ENCODE peak calls at places on chromosomes 1 and 21, in nine cellular contexts. H is fibroblast of mammary gland; J is esophagus squamous epithelium; B is ovary; A is activated CD8-positive, alpha-beta memory T cell treated with anti-CD3 and anti-CD28 coated beads for 4 hours; K is right cardiac atrium; E is NCI-H2081; R is HEK293T; Y is activated CD4-positive, alpha-beta T cell treated with anti-CD3 and anti-CD28 coated beads for 36 hours. F is an unnamed sample.

GRCh38 chr1:9174243-9174642 is 45.3 kb upstream of the GPR157 start:
- DNase-seq in H (no peak), J (no peak), B (no peak), A (no peak), K (no peak), E (no peak), R (no peak), Y (no peak), F (no peak)

GRCh38 chr1:236524142-236524891 is 535 bp downstream of the LGALS8 start:
- DNase-seq in H (peak; percentile 96), J (no peak), B (peak; percentile 35), A (peak; percentile 28), K (peak; percentile 61), E (peak; percentile 80), R (no peak), Y (peak; percentile 72), F (peak; percentile 75)

GRCh38 chr1:183609313-183609712 is 19.1 kb upstream of the NCF2 start:
- DNase-seq in H (peak; percentile 84), J (no peak), B (peak; percentile 69), A (no peak), K (peak; percentile 87), E (no peak), R (no peak), Y (peak; percentile 34), F (peak; percentile 68)

GRCh38 chr1:158045639-158046038 is 52.2 kb downstream of the KIRREL1 start:
- DNase-seq in H (peak; percentile 40), J (no peak), B (no peak), A (no peak), K (no peak), E (no peak), R (no peak), Y (no peak), F (peak; percentile 85)

GRCh38 chr1:198444792-198445191 is 95.7 kb downstream of the ATP6V1G3 start:
- DNase-seq in H (peak; percentile 49), J (no peak), B (no peak), A (no peak), K (no peak), E (no peak), R (no peak), Y (no peak), F (no peak)

GRCh38 chr1:223087231-223087990 is 55.6 kb downstream of the TLR5 start:
- DNase-seq in H (no peak), J (no peak), B (no peak), A (no peak), K (no peak), E (no peak), R (no peak), Y (no peak), F (no peak)

GRCh38 chr1:39098569-39099250 is 72.6 kb downstream of the NDUFS5 start:
- DNase-seq in H (peak; percentile 94), J (no peak), B (peak; percentile 80), A (peak; percentile 23), K (peak; percentile 75), E (peak; percentile 90), R (peak; percentile 82), Y (peak; percentile 77), F (peak; percentile 88)

GRCh38 chr1:89068291-89068690 is 3.3 kb upstream of the GBP1 start:
- DNase-seq in H (peak; percentile 79), J (no peak), B (no peak), A (no peak), K (no peak), E (no peak), R (no peak), Y (no peak), F (no peak)

GRCh38 chr1:97378596-97378995 is 542.2 kb downstream of the DPYD start:
- DNase-seq in H (no peak), J (no peak), B (no peak), A (no peak), K (no peak), E (no peak), R (no peak), Y (no peak), F (no peak)

GRCh38 chr1:226432586-226433360 is 24.9 kb upstream of the PARP1 start:
- DNase-seq in H (no peak), J (no peak), B (no peak), A (no peak), K (no peak), E (no peak), R (no peak), Y (no peak), F (no peak)

GRCh38 chr1:156511656-156512055 is 11.1 kb upstream of the MEF2D start:
- DNase-seq in H (peak; percentile 95), J (no peak), B (no peak), A (no peak), K (no peak), E (no peak), R (no peak), Y (peak; percentile 72), F (no peak)

GRCh38 chr1:164771001-164771550 is 212.1 kb downstream of the PBX1 start:
- DNase-seq in H (no peak), J (no peak), B (no peak), A (no peak), K (no peak), E (no peak), R (no peak), Y (no peak), F (no peak)

GRCh38 chr21:36851121-36851520 is 115.3 kb downstream of the HLCS start:
- DNase-seq in H (no peak), J (no peak), B (no peak), A (no peak), K (no peak), E (no peak), R (no peak), Y (no peak), F (no peak)

GRCh38 chr1:226568077-226568831 is 19.7 kb downstream of the STUM start:
- DNase-seq in H (peak; percentile 15), J (no peak), B (no peak), A (no peak), K (peak; percentile 68), E (no peak), R (peak; percentile 65), Y (peak; percentile 12), F (no peak)

GRCh38 chr1:78348526-78349284 is 142.1 kb upstream of the PTGFR start:
- DNase-seq in H (no peak), J (no peak), B (no peak), A (no peak), K (no peak), E (no peak), R (no peak), Y (no peak), F (no peak)

GRCh38 chr21:14557413-14557812 is 11.3 kb upstream of the SAMSN1 start:
- DNase-seq in H (no peak), J (no peak), B (no peak), A (no peak), K (no peak), E (no peak), R (no peak), Y (no peak), F (no peak)

GRCh38 chr1:26862781-26863676 is at the start of gene SFN:
- DNase-seq in H (no peak), J (no peak), B (no peak), A (no peak), K (peak; percentile 65), E (peak; percentile 84), R (peak; percentile 56), Y (peak; percentile 83), F (peak; percentile 13)

GRCh38 chr1:3094863-3095780 is 26.1 kb downstream of the PRDM16 start:
- DNase-seq in H (no peak), J (no peak), B (no peak), A (no peak), K (no peak), E (no peak), R (no peak), Y (no peak), F (no peak)

GRCh38 chr1:228804640-228805413 is 69.5 kb downstream of the RHOU start:
- DNase-seq in H (no peak), J (no peak), B (no peak), A (no peak), K (no peak), E (no peak), R (no peak), Y (peak; percentile 72), F (no peak)

GRCh38 chr1:177585492-177586220 is 384.2 kb downstream of the SEC16B start:
- DNase-seq in H (peak; percentile 19), J (no peak), B (no peak), A (no peak), K (no peak), E (no peak), R (no peak), Y (no peak), F (no peak)

GRCh38 chr1:27669876-27670275 is 2.1 kb downstream of the IFI6 start:
- DNase-seq in H (no peak), J (no peak), B (no peak), A (no peak), K (no peak), E (no peak), R (no peak), Y (no peak), F (no peak)

GRCh38 chr1:103108525-103109150 is 316 bp upstream of the COL11A1 start:
- DNase-seq in H (no peak), J (no peak), B (peak; percentile 13), A (no peak), K (peak; percentile 46), E (no peak), R (no peak), Y (no peak), F (no peak)

GRCh38 chr21:32653326-32653901 is 41.2 kb upstream of the CFAP298 start:
- DNase-seq in H (peak; percentile 26), J (no peak), B (no peak), A (no peak), K (no peak), E (no peak), R (peak; percentile 62), Y (peak; percentile 51), F (peak; percentile 37)

GRCh38 chr1:17494114-17494729 is 45.3 kb upstream of the ARHGEF10L start:
- DNase-seq in H (peak; percentile 67), J (no peak), B (peak; percentile 62), A (peak; percentile 8), K (peak; percentile 84), E (peak; percentile 42), R (peak; percentile 86), Y (peak; percentile 84), F (peak; percentile 79)

GRCh38 chr1:14113841-14114567 is 414.0 kb downstream of the PRDM2 start:
- DNase-seq in H (peak; percentile 63), J (no peak), B (no peak), A (no peak), K (peak; percentile 65), E (peak; percentile 12), R (peak; percentile 48), Y (peak; percentile 21), F (peak; percentile 88)

GRCh38 chr21:33383056-33383888 is 19.9 kb upstream of the IFNGR2 start:
- DNase-seq in H (peak; percentile 93), J (peak; percentile 48), B (peak; percentile 78), A (peak; percentile 44), K (peak; percentile 81), E (no peak), R (no peak), Y (peak; percentile 87), F (peak; percentile 37)

GRCh38 chr1:46687095-46687659 is 15.5 kb downstream of the TEX38 start:
- DNase-seq in H (peak; percentile 49), J (no peak), B (peak; percentile 60), A (no peak), K (peak; percentile 90), E (peak; percentile 60), R (no peak), Y (no peak), F (no peak)

GRCh38 chr1:153271711-153272110 is 12.2 kb downstream of the LORICRIN start:
- DNase-seq in H (no peak), J (no peak), B (no peak), A (no peak), K (no peak), E (no peak), R (no peak), Y (no peak), F (no peak)

GRCh38 chr1:155196103-155196892 is 11.4 kb downstream of the THBS3 start:
- DNase-seq in H (no peak), J (no peak), B (no peak), A (no peak), K (peak; percentile 61), E (no peak), R (no peak), Y (no peak), F (no peak)

GRCh38 chr1:1609822-1610485 is 5.3 kb upstream of the MIB2 start:
- DNase-seq in H (no peak), J (no peak), B (no peak), A (no peak), K (no peak), E (no peak), R (no peak), Y (no peak), F (peak; percentile 35)

GRCh38 chr1:189939967-189940366 is 537.7 kb downstream of the BRINP3 start:
- DNase-seq in H (no peak), J (no peak), B (no peak), A (no peak), K (no peak), E (no peak), R (no peak), Y (no peak), F (no peak)

F was measured in SK-MEL-5.